ENCODE peak calls at places on chromosome 9, in eight cellular contexts. One of them, this sample, is unnamed.

GRCh38 chr9:16344343-16344742 is 526.1 kb downstream of the BNC2 start:
- DNase-seq in NCI-H2171 treated with DMSO at 0.1 percent for 48 hours: no peak
- DNase-seq in DMS153: no peak
- DNase-seq in kidney tubule cell: peak; percentile 65
- DNase-seq in EH: peak; percentile 92
- DNase-seq in cardiac muscle cell: peak; percentile 95
- DNase-seq in Calu3: no peak
- DNase-seq in stimulated activated CD4-positive, alpha-beta T cell treated with anti-CD3 and anti-CD28 coated beads, Interleukin-12 subunit alpha, Interleukin-12 subunit beta, amount 100 ng/mL, for 4 hours: no peak
- DNase-seq in this sample: no peak

GRCh38 chr9:4499917-4500316 is 9.6 kb downstream of the SLC1A1 start:
- DNase-seq in NCI-H2171 treated with DMSO at 0.1 percent for 48 hours: peak; percentile 33
- DNase-seq in DMS153: no peak
- DNase-seq in kidney tubule cell: no peak
- DNase-seq in EH: no peak
- DNase-seq in cardiac muscle cell: no peak
- DNase-seq in Calu3: peak; percentile 54
- DNase-seq in stimulated activated CD4-positive, alpha-beta T cell treated with anti-CD3 and anti-CD28 coated beads, Interleukin-12 subunit alpha, Interleukin-12 subunit beta, amount 100 ng/mL, for 4 hours: no peak
- DNase-seq in this sample: no peak

GRCh38 chr9:4080889-4081548 is 218.8 kb downstream of the GLIS3 start:
- DNase-seq in NCI-H2171 treated with DMSO at 0.1 percent for 48 hours: no peak
- DNase-seq in DMS153: no peak
- DNase-seq in kidney tubule cell: no peak
- DNase-seq in EH: no peak
- DNase-seq in cardiac muscle cell: no peak
- DNase-seq in Calu3: no peak
- DNase-seq in stimulated activated CD4-positive, alpha-beta T cell treated with anti-CD3 and anti-CD28 coated beads, Interleukin-12 subunit alpha, Interleukin-12 subunit beta, amount 100 ng/mL, for 4 hours: no peak
- DNase-seq in this sample: no peak

GRCh38 chr9:78973906-78974305 is 597.9 kb upstream of the TLE4 start:
- DNase-seq in NCI-H2171 treated with DMSO at 0.1 percent for 48 hours: peak; percentile 53
- DNase-seq in DMS153: no peak
- DNase-seq in kidney tubule cell: peak; percentile 81
- DNase-seq in EH: peak; percentile 81
- DNase-seq in cardiac muscle cell: no peak
- DNase-seq in Calu3: no peak
- DNase-seq in stimulated activated CD4-positive, alpha-beta T cell treated with anti-CD3 and anti-CD28 coated beads, Interleukin-12 subunit alpha, Interleukin-12 subunit beta, amount 100 ng/mL, for 4 hours: no peak
- DNase-seq in this sample: no peak

GRCh38 chr9:76643399-76644117 is 120.7 kb upstream of the PCA3 start:
- DNase-seq in NCI-H2171 treated with DMSO at 0.1 percent for 48 hours: no peak
- DNase-seq in DMS153: no peak
- DNase-seq in kidney tubule cell: no peak
- DNase-seq in EH: no peak
- DNase-seq in cardiac muscle cell: no peak
- DNase-seq in Calu3: no peak
- DNase-seq in stimulated activated CD4-positive, alpha-beta T cell treated with anti-CD3 and anti-CD28 coated beads, Interleukin-12 subunit alpha, Interleukin-12 subunit beta, amount 100 ng/mL, for 4 hours: no peak
- DNase-seq in this sample: no peak

GRCh38 chr9:133154097-133154989 is 9.4 kb downstream of the GBGT1 start:
- DNase-seq in NCI-H2171 treated with DMSO at 0.1 percent for 48 hours: no peak
- DNase-seq in DMS153: no peak
- DNase-seq in kidney tubule cell: no peak
- DNase-seq in EH: no peak
- DNase-seq in cardiac muscle cell: no peak
- DNase-seq in Calu3: no peak
- DNase-seq in stimulated activated CD4-positive, alpha-beta T cell treated with anti-CD3 and anti-CD28 coated beads, Interleukin-12 subunit alpha, Interleukin-12 subunit beta, amount 100 ng/mL, for 4 hours: no peak
- DNase-seq in this sample: no peak

GRCh38 chr9:136237486-136238341 is 7.9 kb downstream of the QSOX2 start:
- DNase-seq in NCI-H2171 treated with DMSO at 0.1 percent for 48 hours: no peak
- DNase-seq in DMS153: no peak
- DNase-seq in kidney tubule cell: no peak
- DNase-seq in EH: no peak
- DNase-seq in cardiac muscle cell: no peak
- DNase-seq in Calu3: no peak
- DNase-seq in stimulated activated CD4-positive, alpha-beta T cell treated with anti-CD3 and anti-CD28 coated beads, Interleukin-12 subunit alpha, Interleukin-12 subunit beta, amount 100 ng/mL, for 4 hours: no peak
- DNase-seq in this sample: no peak

GRCh38 chr9:98742325-98743280 is 33.9 kb upstream of the GABBR2 start:
- DNase-seq in NCI-H2171 treated with DMSO at 0.1 percent for 48 hours: no peak
- DNase-seq in DMS153: no peak
- DNase-seq in kidney tubule cell: peak; percentile 31
- DNase-seq in EH: peak; percentile 54
- DNase-seq in cardiac muscle cell: no peak
- DNase-seq in Calu3: no peak
- DNase-seq in stimulated activated CD4-positive, alpha-beta T cell treated with anti-CD3 and anti-CD28 coated beads, Interleukin-12 subunit alpha, Interleukin-12 subunit beta, amount 100 ng/mL, for 4 hours: no peak
- DNase-seq in this sample: no peak

GRCh38 chr9:108049026-108049591 is 559.5 kb upstream of the KLF4 start:
- DNase-seq in NCI-H2171 treated with DMSO at 0.1 percent for 48 hours: no peak
- DNase-seq in DMS153: no peak
- DNase-seq in kidney tubule cell: peak; percentile 92
- DNase-seq in EH: peak; percentile 97
- DNase-seq in cardiac muscle cell: peak; percentile 91
- DNase-seq in Calu3: peak; percentile 26
- DNase-seq in stimulated activated CD4-positive, alpha-beta T cell treated with anti-CD3 and anti-CD28 coated beads, Interleukin-12 subunit alpha, Interleukin-12 subunit beta, amount 100 ng/mL, for 4 hours: no peak
- DNase-seq in this sample: no peak

GRCh38 chr9:16414451-16414850 is 456.0 kb downstream of the BNC2 start:
- DNase-seq in NCI-H2171 treated with DMSO at 0.1 percent for 48 hours: peak; percentile 75
- DNase-seq in DMS153: no peak
- DNase-seq in kidney tubule cell: no peak
- DNase-seq in EH: peak; percentile 17
- DNase-seq in cardiac muscle cell: no peak
- DNase-seq in Calu3: no peak
- DNase-seq in stimulated activated CD4-positive, alpha-beta T cell treated with anti-CD3 and anti-CD28 coated beads, Interleukin-12 subunit alpha, Interleukin-12 subunit beta, amount 100 ng/mL, for 4 hours: no peak
- DNase-seq in this sample: no peak

GRCh38 chr9:22050924-22051323 is 41.8 kb upstream of the CDKN2B start:
- DNase-seq in NCI-H2171 treated with DMSO at 0.1 percent for 48 hours: no peak
- DNase-seq in DMS153: no peak
- DNase-seq in kidney tubule cell: no peak
- DNase-seq in EH: no peak
- DNase-seq in cardiac muscle cell: no peak
- DNase-seq in Calu3: no peak
- DNase-seq in stimulated activated CD4-positive, alpha-beta T cell treated with anti-CD3 and anti-CD28 coated beads, Interleukin-12 subunit alpha, Interleukin-12 subunit beta, amount 100 ng/mL, for 4 hours: no peak
- DNase-seq in this sample: no peak

This sample was measured in effector CD8-positive, alpha-beta T cell.